ENCODE peak calls at places on chromosomes 6 and 20, in eight cellular contexts. F is pons; X is fibroblast of pulmonary artery; R is activated CD8-positive, alpha-beta memory T cell treated with anti-CD3 and anti-CD28 coated beads, Interleukin-2, amount 50 U/mL, for 48 hours; O is effector memory CD8-positive, alpha-beta T cell; H is heart right ventricle; Q is amygdala; A is prostate gland. T is an unnamed sample.

GRCh38 chr6:111411046-111411445 is 72.0 kb downstream of the REV3L start:
- DNase-seq in F (no peak), X (no peak), R (no peak), O (no peak), H (no peak), Q (no peak), A (no peak), T (no peak)

GRCh38 chr6:90715093-90715655 is 128.3 kb upstream of the MAP3K7 start:
- DNase-seq in F (no peak), X (peak), R (no peak), O (no peak), H (no peak), Q (no peak), A (no peak), T (no peak)

GRCh38 chr6:4651831-4652467 is 124.3 kb upstream of the CDYL start:
- DNase-seq in F (no peak), X (no peak), R (no peak), O (no peak), H (no peak), Q (no peak), A (no peak), T (no peak)

GRCh38 chr6:30828027-30828962 is 56.0 kb upstream of the DDR1 start:
- DNase-seq in F (peak), X (peak), R (peak), O (peak), H (peak), Q (peak), A (peak), T (peak)

GRCh38 chr20:61966492-61967244 is 99.0 kb downstream of the TAF4 start:
- DNase-seq in F (no peak), X (no peak), R (no peak), O (no peak), H (no peak), Q (no peak), A (no peak), T (no peak)

GRCh38 chr20:37669062-37669772 is 24.6 kb upstream of the CTNNBL1 start:
- DNase-seq in F (no peak), X (no peak), R (no peak), O (no peak), H (no peak), Q (no peak), A (no peak), T (no peak)

GRCh38 chr6:17867880-17868279 is 119.6 kb downstream of the KIF13A start:
- DNase-seq in F (peak), X (peak), R (no peak), O (no peak), H (no peak), Q (peak), A (no peak), T (no peak)

GRCh38 chr6:132719736-132720448 is 6.0 kb upstream of the VNN1 start:
- DNase-seq in F (no peak), X (no peak), R (no peak), O (no peak), H (no peak), Q (no peak), A (no peak), T (no peak)

GRCh38 chr20:40634891-40635290 is 54.1 kb downstream of the MAFB start:
- DNase-seq in F (no peak), X (no peak), R (no peak), O (no peak), H (no peak), Q (no peak), A (no peak), T (no peak)

GRCh38 chr6:25927721-25928359 is 2.7 kb downstream of the SLC17A2 start:
- DNase-seq in F (no peak), X (peak), R (no peak), O (no peak), H (no peak), Q (no peak), A (no peak), T (no peak)